ENCODE peak calls at places on chromosomes 4 and X, in five cellular contexts. T is choroid plexus epithelial cell, B is cardiac muscle cell, C is A549, P is fibroblast of lung. L is an unnamed sample.

GRCh38 chr4:107719211-107719926 is 665 bp downstream of the PAPSS1 start:
- DNase-seq in T (peak; percentile 50), B (no peak), C (peak; percentile 20), P (peak; percentile 68), L (no peak)

GRCh38 chr4:175971393-175972179 is 94.1 kb upstream of the WDR17 start:
- DNase-seq in T (peak; percentile 8), B (peak; percentile 8), C (no peak), P (peak; percentile 47), L (no peak)

GRCh38 chr4:21901831-21902230 is 46.7 kb downstream of the KCNIP4 start:
- DNase-seq in T (peak; percentile 68), B (no peak), C (peak; percentile 20), P (peak; percentile 37), L (no peak)

GRCh38 chr4:15656038-15656470 is 897 bp upstream of the FBXL5 start:
- DNase-seq in T (peak; percentile 65), B (no peak), C (no peak), P (peak; percentile 30), L (no peak)

GRCh38 chrX:154437398-154437752 is 421 bp downstream of the GDI1 start:
- DNase-seq in T (no peak), B (no peak), C (no peak), P (no peak), L (no peak)

GRCh38 chrX:9433596-9433995 is 31.3 kb upstream of the TBL1X start:
- DNase-seq in T (no peak), B (no peak), C (no peak), P (peak; percentile 73), L (no peak)

GRCh38 chr4:137203601-137204000 is 328.7 kb downstream of the PCDH18 start:
- DNase-seq in T (peak; percentile 97), B (no peak), C (no peak), P (peak; percentile 73), L (peak; percentile 44)

GRCh38 chr4:48234575-48234974 is 35.1 kb downstream of the TEC start:
- DNase-seq in T (no peak), B (no peak), C (no peak), P (no peak), L (no peak)

GRCh38 chrX:1420371-1420770 is 28.5 kb upstream of the SLC25A6 start:
- DNase-seq in T (no peak), B (no peak), C (no peak), P (no peak), L (no peak)

GRCh38 chr4:4182835-4183568 is 43.7 kb downstream of the OTOP1 start:
- DNase-seq in T (peak; percentile 26), B (peak; percentile 58), C (peak; percentile 5), P (no peak), L (no peak)

GRCh38 chrX:133414399-133415275 is 652 bp downstream of the GPC4 start:
- DNase-seq in T (no peak), B (peak; percentile 70), C (peak; percentile 7), P (peak; percentile 28), L (no peak)

GRCh38 chr4:40124690-40125089 is 68.0 kb downstream of the N4BP2 start:
- DNase-seq in T (no peak), B (no peak), C (no peak), P (no peak), L (no peak)

GRCh38 chr4:8704632-8705031 is 112.1 kb downstream of the CPZ start:
- DNase-seq in T (no peak), B (no peak), C (no peak), P (no peak), L (no peak)

GRCh38 chr4:102601586-102602227 is 100.5 kb downstream of the NFKB1 start:
- DNase-seq in T (no peak), B (no peak), C (no peak), P (no peak), L (no peak)
- H3K4me3 ChIP-seq in T (no peak overlapping the region), B (no peak overlapping the region), C (no peak overlapping the region), P (no peak overlapping the region), L (no peak overlapping the region)

GRCh38 chr4:155659168-155659567 is 7.5 kb upstream of the GUCY1A1 start:
- DNase-seq in T (no peak), B (no peak), C (no peak), P (no peak), L (no peak)

GRCh38 chr4:155657169-155657568 is 9.5 kb upstream of the GUCY1A1 start:
- DNase-seq in T (no peak), B (no peak), C (no peak), P (no peak), L (no peak)

GRCh38 chr4:155660436-155660835 is 6.2 kb upstream of the GUCY1A1 start:
- DNase-seq in T (no peak), B (no peak), C (no peak), P (no peak), L (no peak)

GRCh38 chr4:155657985-155658384 is 8.7 kb upstream of the GUCY1A1 start:
- DNase-seq in T (no peak), B (no peak), C (no peak), P (no peak), L (no peak)

DNA sequence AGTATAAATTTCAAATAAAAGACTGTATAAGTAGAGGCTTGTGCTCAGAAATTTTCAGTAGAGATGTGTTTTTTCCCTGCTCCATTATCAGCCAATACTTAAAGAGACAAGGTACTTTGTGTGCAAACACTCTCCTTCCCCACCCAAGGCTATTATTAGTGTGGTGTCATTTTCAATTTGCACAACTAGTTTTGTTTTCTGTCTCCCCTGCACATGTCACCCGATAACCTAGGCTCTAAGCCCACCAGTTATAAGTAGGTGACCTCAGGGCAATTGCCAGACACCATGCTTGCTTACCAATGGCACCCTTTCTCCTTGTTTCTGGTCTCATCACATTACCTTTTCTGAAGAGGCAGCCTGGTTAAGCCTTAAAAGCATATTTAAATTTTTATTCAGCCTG is 8.0 kb upstream of the GUCY1A1 start:
- DNase-seq in T (no peak), B (no peak), C (no peak), P (no peak), L (no peak)
- H3K4me3 ChIP-seq in T (no peak overlapping the region), B (no peak overlapping the region), C (no peak overlapping the region), P (no peak overlapping the region), L (no peak overlapping the region)

DNA sequence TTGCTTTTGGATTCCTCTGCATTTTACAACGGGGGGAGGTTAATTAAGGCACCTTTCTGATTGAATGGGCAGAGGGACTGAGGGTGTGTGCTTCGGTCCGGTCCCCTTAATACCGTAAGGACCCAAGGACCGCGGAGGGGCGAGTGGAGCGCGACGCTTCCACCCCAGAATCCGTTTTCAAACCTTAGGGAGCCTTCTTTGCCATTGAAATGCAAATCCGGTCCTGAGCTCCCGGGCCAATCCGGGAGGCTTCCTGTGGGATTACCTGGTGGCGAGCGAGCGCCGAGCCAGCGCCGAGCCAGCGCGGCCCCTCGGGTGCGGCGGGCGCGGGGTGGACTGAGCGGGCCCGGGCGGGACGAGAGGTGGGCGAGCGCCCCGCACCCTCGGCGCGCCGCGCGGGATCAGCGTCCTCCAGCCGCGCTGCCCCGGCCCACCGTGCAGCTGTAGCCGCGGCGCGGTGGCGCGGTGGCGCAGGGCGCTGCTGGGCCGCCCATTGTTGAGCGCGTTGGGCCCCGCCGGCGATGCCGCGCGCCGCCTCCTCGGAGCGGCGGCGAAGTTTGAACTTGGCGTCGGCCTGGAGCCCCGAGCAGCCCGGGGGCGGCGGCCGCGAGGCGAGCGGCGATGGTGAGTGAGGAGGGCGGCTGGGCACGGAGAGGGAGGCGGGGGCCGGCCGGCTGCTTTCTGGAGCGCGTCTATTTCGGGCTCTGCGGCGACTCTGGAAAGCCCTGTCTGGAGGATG is 208.7 kb downstream of the SOWAHB start:
- DNase-seq in T (peak; percentile 20), B (peak; percentile 75), C (peak; percentile 31), P (peak; percentile 48), L (no peak)
- H3K4me3 ChIP-seq in T (peak overlapping the region; percentile 63), B (peak overlapping the region; percentile 87), C (peak overlapping the region; percentile 80), P (peak overlapping the region; percentile 84), L (peak overlapping the region; percentile 75)

DNA sequence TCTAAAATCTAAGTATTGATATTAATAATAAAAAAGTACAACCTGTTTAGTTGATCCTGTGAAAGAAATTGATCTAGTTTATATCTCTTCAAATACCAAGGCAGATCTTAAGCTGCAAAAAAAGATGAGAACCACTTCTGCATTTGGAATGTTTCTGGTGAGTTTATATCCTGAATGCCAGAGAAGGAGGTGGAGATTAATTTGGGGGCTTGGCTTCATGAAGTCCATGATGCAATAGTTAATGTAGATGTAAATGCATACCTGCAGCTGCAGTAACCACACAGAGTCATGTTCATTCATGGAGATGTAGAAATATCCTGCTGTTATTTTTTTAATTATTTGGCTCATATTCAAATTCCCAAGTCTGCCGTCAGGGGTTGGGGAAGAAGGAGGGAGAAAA is at the start of gene SULT1E1:
- DNase-seq in T (peak; percentile 94), B (no peak), C (no peak), P (peak; percentile 51), L (no peak)
- H3K4me3 ChIP-seq in T (peak within 1 kb of the TSS; percentile 64), B (no peak within 1 kb of the TSS), C (no peak within 1 kb of the TSS), P (no peak within 1 kb of the TSS), L (no peak within 1 kb of the TSS)